ENCODE peak calls at places on chromosome 1, in five cellular contexts. Z is GM23338, T is HepG2, E is K562, S is endothelial cell of umbilical vein. U is an unnamed sample.

GRCh38 chr1:145751491-145752021 is 32.3 kb downstream of the CD160 start:
- DNase-seq in Z (no peak), T (no peak), E (no peak), S (peak), U (no peak)

GRCh38 chr1:27357281-27358037 is 9.3 kb downstream of the MAP3K6 start:
- DNase-seq in Z (peak), T (peak), E (peak), S (peak), U (no peak)

GRCh38 chr1:98516306-98516705 is 145.2 kb upstream of the SNX7 start:
- DNase-seq in Z (no peak), T (no peak), E (no peak), S (no peak), U (no peak)

GRCh38 chr1:7516341-7516740 is 254.8 kb upstream of the VAMP3 start:
- DNase-seq in Z (peak), T (no peak), E (no peak), S (no peak), U (no peak)

GRCh38 chr1:71587961-71588360 is 507.1 kb upstream of the ZRANB2 start:
- DNase-seq in Z (peak), T (no peak), E (no peak), S (peak), U (peak)

GRCh38 chr1:40657046-40657445 is 8.4 kb downstream of the RIMS3 start:
- DNase-seq in Z (no peak), T (no peak), E (no peak), S (no peak), U (no peak)

GRCh38 chr1:8510041-8510823 is 192.3 kb downstream of the SLC45A1 start:
- DNase-seq in Z (no peak), T (no peak), E (no peak), S (peak), U (no peak)

GRCh38 chr1:164961714-164962113 is 394.8 kb downstream of the LMX1A start:
- DNase-seq in Z (no peak), T (no peak), E (no peak), S (no peak), U (no peak)

GRCh38 chr1:38208720-38209632 is 162.4 kb upstream of the POU3F1 start:
- DNase-seq in Z (no peak), T (no peak), E (no peak), S (no peak), U (no peak)

GRCh38 chr1:229431270-229432115 is 2.4 kb downstream of the ACTA1 start:
- DNase-seq in Z (peak), T (no peak), E (no peak), S (no peak), U (no peak)

GRCh38 chr1:218665216-218665615 is 320.1 kb downstream of the TGFB2 start:
- DNase-seq in Z (no peak), T (no peak), E (no peak), S (peak), U (no peak)

DNA sequence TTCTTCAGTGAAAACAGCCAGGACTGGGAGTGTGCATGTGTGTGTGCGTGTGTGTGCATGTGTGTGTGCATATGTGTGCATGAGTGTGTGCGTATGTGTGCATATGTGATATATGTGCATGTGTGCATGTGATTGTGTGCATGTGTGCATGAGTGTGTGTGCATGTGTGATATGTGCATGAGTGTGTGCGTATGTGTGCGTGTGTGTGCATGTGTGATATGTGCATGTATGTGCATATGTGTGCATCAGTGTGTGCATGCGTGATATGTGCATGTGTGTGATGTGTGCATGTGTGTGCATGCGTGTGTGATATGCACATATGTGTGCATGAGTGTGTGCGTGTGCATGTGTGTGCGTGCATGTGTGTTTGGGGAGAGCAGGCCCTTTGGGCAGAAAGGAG is 89.8 kb downstream of the ITPKB start:
- DNase-seq in Z (no peak), T (no peak), E (no peak), S (no peak), U (no peak)
- TF ChIP-seq POLR2AphosphoS5 in Z (no peak), T (no peak), E (no peak), S (no peak), U (no peak)

GRCh38 chr1:64932962-64933295 is 33.4 kb downstream of the JAK1 start:
- DNase-seq in Z (no peak), T (no peak), E (no peak), S (no peak), U (no peak)
- H3K4me3 ChIP-seq in Z (no peak), T (no peak), E (no peak), S (no peak), U (no peak)

GRCh38 chr1:56196839-56197238 is 382.5 kb downstream of the PLPP3 start:
- DNase-seq in Z (peak), T (no peak), E (no peak), S (peak), U (no peak)
- TF ChIP-seq EZH2 in Z (no peak), T (no peak), E (no peak), S (no peak), U (no peak)

GRCh38 chr1:243890576-243890975 is 40.5 kb upstream of the AKT3 start:
- DNase-seq in Z (no peak), T (no peak), E (no peak), S (no peak), U (no peak)
- TF ChIP-seq POLR2AphosphoS5 in Z (no peak), T (no peak), E (no peak), S (no peak), U (no peak)

GRCh38 chr1:151061012-151061401 is 810 bp downstream of the MLLT11 start:
- DNase-seq in Z (no peak), T (no peak), E (no peak), S (peak), U (no peak)
- H3K4me3 ChIP-seq in Z (peak), T (no peak), E (peak), S (peak), U (peak)

U was measured in SK-N-MC.